ENCODE peak calls at places on chromosomes 12 and 14, in seven cellular contexts. L, M, A, I, S, N and G are unnamed samples.

GRCh38 chr14:101707285-101707842 is 54.1 kb upstream of the PPP2R5C start:
- DNase-seq in M (peak; percentile 48), I (peak; percentile 85), L (no peak), A (peak; percentile 84), N (peak; percentile 90), S (peak; percentile 93), G (no peak)

GRCh38 chr12:46549527-46550265 is 177.1 kb upstream of the SLC38A2 start:
- DNase-seq in S (no peak), N (peak; percentile 96), A (peak; percentile 90), L (no peak), M (no peak), I (no peak), G (no peak)

GRCh38 chr14:101972126-101972785 is 7.9 kb downstream of the DYNC1H1 start:
- DNase-seq in I (no peak), S (peak; percentile 96), L (peak; percentile 76), N (peak; percentile 99), M (peak; percentile 76), A (peak; percentile 100), G (peak; percentile 96)

GRCh38 chr12:56935752-56936151 is 1.5 kb upstream of the SDR9C7 start:
- DNase-seq in S (peak; percentile 31), N (no peak), M (no peak), A (no peak), L (no peak), I (no peak), G (no peak)

GRCh38 chr12:4278582-4278939 is 5.0 kb downstream of the CCND2 start:
- DNase-seq in I (peak; percentile 64), M (no peak), L (no peak), A (no peak), S (peak; percentile 92), N (peak; percentile 41), G (peak; percentile 86)

GRCh38 chr12:53327435-53328042 is 6.1 kb upstream of the AAAS start:
- DNase-seq in L (no peak), N (peak; percentile 22), I (no peak), M (no peak), S (no peak), A (peak; percentile 42), G (no peak)

GRCh38 chr12:87155616-87156015 is 873.6 kb downstream of the C12orf50 start:
- DNase-seq in S (no peak), M (no peak), L (no peak), N (peak; percentile 72), I (no peak), A (peak; percentile 72), G (no peak)

GRCh38 chr14:95045255-95045701 is 112.1 kb downstream of the DICER1 start:
- DNase-seq in I (no peak), A (no peak), M (no peak), N (no peak), L (peak; percentile 17), S (no peak), G (peak; percentile 71)

GRCh38 chr12:124792961-124793441 is 70.7 kb downstream of the SCARB1 start:
- DNase-seq in I (no peak), L (no peak), N (no peak), S (no peak), A (no peak), M (no peak), G (no peak)

GRCh38 chr14:22095845-22096510 is 422.4 kb upstream of the OR4E1 start:
- DNase-seq in M (no peak), N (peak; percentile 7), A (no peak), L (no peak), S (no peak), I (no peak), G (no peak)

GRCh38 chr14:101761881-101762529 is 496 bp downstream of the PPP2R5C start:
- DNase-seq in S (peak; percentile 91), N (no peak), I (peak; percentile 55), L (peak; percentile 54), A (peak; percentile 68), M (no peak), G (no peak)

GRCh38 chr12:76113800-76114757 is 29.6 kb upstream of the NAP1L1 start:
- DNase-seq in A (no peak), M (no peak), I (peak; percentile 51), S (peak; percentile 37), N (no peak), L (no peak), G (no peak)

GRCh38 chr12:5096241-5096880 is 52.7 kb downstream of the KCNA5 start:
- DNase-seq in M (no peak), A (peak; percentile 62), N (peak; percentile 74), I (peak; percentile 47), S (peak; percentile 55), L (no peak), G (peak; percentile 18)

GRCh38 chr12:20077618-20078017 is 290.7 kb upstream of the PDE3A start:
- DNase-seq in S (no peak), L (no peak), I (peak; percentile 61), A (no peak), N (no peak), M (no peak), G (no peak)

GRCh38 chr12:101927042-101927441 is 49.7 kb downstream of the DRAM1 start:
- DNase-seq in M (no peak), S (no peak), L (no peak), A (peak; percentile 68), N (peak; percentile 60), I (no peak), G (no peak)

GRCh38 chr14:75542585-75543091 is 20.4 kb downstream of the BATF start:
- DNase-seq in M (peak; percentile 18), L (peak; percentile 67), N (peak; percentile 33), A (peak; percentile 38), I (peak; percentile 25), S (no peak), G (no peak)

GRCh38 chr14:76784881-76785280 is 23.6 kb downstream of the VASH1 start:
- DNase-seq in M (peak; percentile 65), S (peak; percentile 92), L (peak; percentile 63), A (peak; percentile 72), N (peak; percentile 70), I (peak; percentile 93), G (no peak)

GRCh38 chr12:113241191-113242017 is 20.1 kb downstream of the TPCN1 start:
- DNase-seq in N (peak; percentile 78), L (peak; percentile 36), A (peak; percentile 94), M (peak; percentile 71), S (no peak), I (no peak), G (no peak)

GRCh38 chr14:104350463-104351185 is 212.2 kb downstream of the KIF26A start:
- DNase-seq in A (no peak), I (no peak), M (no peak), S (no peak), N (no peak), L (peak; percentile 19), G (no peak)

GRCh38 chr14:31819281-31819680 is 257.8 kb upstream of the ARHGAP5 start:
- DNase-seq in N (no peak), A (no peak), I (no peak), S (no peak), M (no peak), L (no peak), G (no peak)

GRCh38 chr14:22824711-22825359 is 4.9 kb upstream of the MRPL52 start:
- DNase-seq in I (no peak), S (no peak), N (peak; percentile 95), M (no peak), A (peak; percentile 97), L (no peak), G (no peak)

GRCh38 chr14:53412819-53413664 is 259.9 kb upstream of the DDHD1 start:
- DNase-seq in L (no peak), N (no peak), I (peak; percentile 24), A (peak; percentile 41), M (no peak), S (no peak), G (no peak)

GRCh38 chr14:19851365-19851764 is 23.6 kb upstream of the OR4K2 start:
- DNase-seq in N (no peak), S (no peak), I (no peak), M (no peak), A (peak; percentile 5), L (no peak), G (no peak)

GRCh38 chr12:46459111-46459510 is 86.5 kb upstream of the SLC38A2 start:
- DNase-seq in S (no peak), N (peak; percentile 24), A (peak; percentile 76), L (no peak), I (no peak), M (no peak), G (no peak)

GRCh38 chr14:32354716-32355115 is 25.6 kb downstream of the AKAP6 start:
- DNase-seq in N (no peak), M (no peak), L (no peak), A (no peak), I (no peak), S (peak; percentile 80), G (no peak)

GRCh38 chr12:54195736-54196347 is 7.1 kb upstream of the SMUG1 start:
- DNase-seq in L (no peak), S (no peak), A (peak; percentile 30), I (no peak), M (no peak), N (peak; percentile 65), G (no peak)

DNA sequence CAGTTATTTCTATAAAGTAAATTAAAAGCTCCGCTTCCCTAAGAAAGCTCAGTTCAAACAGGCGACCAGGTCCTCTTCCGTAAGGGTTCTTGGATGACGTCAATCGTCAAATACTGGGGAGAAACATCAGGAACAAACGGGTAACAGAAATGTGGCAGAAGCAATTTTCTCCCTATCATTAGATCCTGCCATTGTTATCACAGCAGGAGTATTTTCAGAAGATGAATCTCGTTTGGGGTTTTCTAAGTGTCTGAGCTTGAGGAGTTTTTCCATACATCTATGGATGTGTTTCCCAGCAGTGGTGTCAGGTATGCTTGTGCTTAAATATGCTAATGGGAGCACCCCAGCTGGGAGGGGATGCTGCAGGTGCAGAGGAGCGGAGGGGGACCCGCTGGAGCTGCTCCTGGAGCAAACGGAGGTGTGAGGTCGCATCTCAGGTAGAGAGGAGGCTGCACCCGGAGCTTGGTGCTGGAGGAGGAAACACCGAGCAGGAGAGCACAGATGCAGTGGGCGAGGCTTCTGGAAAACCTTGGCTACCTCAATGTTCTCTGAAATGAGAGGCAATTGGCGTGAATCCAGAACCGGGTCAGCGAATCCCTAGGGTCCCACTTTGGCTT is 795.5 kb downstream of the AACS start:
- DNase-seq in M (no peak), A (no peak), S (no peak), I (no peak), L (no peak), N (no peak), G (no peak)
- H3K9me3 ChIP-seq in M (no peaks in the 10 kb centered on the region), A (no peaks in the 10 kb centered on the region), S (no peaks in the 10 kb centered on the region), I (no peaks in the 10 kb centered on the region), L (peaks cover 25% of the 10 kb centered on the region), N (no peaks in the 10 kb centered on the region), G (no peaks in the 10 kb centered on the region)

GRCh38 chr14:99566009-99566389 is 38.0 kb downstream of the CCDC85C start:
- DNase-seq in A (no peak), L (peak; percentile 77), N (no peak), M (no peak), I (no peak), S (no peak), G (no peak)
- H3K27ac ChIP-seq in A (no peak overlapping the region), L (peak overlapping the region; percentile 79), N (no peak overlapping the region), M (no peak overlapping the region), I (no peak overlapping the region), S (peak overlapping the region; percentile 89), G (no peak overlapping the region)

GRCh38 chr14:26379951-26380350 is 217.9 kb downstream of the NOVA1 start:
- DNase-seq in I (no peak), M (no peak), S (no peak), N (no peak), A (no peak), L (no peak), G (no peak)
- H3K9me3 ChIP-seq in I (no peaks in the 10 kb centered on the region), M (no peaks in the 10 kb centered on the region), S (no peaks in the 10 kb centered on the region), N (no peaks in the 10 kb centered on the region), A (no peaks in the 10 kb centered on the region), L (no peaks in the 10 kb centered on the region), G (no peaks in the 10 kb centered on the region)

DNA sequence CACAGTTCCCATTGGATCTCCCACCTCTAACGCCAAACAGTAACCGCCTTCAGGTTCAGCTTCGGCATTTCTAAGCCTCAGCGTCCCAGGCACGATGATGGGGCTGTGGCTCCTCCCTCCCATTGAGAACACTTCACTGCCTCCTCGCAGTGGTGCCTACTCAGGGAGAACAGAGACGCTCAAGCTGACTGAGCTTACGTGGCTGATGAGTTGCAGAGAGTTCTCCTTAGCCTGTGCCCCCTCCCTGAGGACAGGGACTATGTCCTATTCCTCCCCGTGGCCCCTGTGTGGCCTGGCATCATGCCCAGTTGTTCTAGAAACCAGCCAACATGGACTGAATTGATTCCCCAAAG is 87.0 kb downstream of the ITPK1 start:
- DNase-seq in A (no peak), I (no peak), L (no peak), N (no peak), M (no peak), S (no peak), G (no peak)
- H3K27ac ChIP-seq in A (no peak overlapping the region), I (no peak overlapping the region), L (no peak overlapping the region), N (no peak overlapping the region), M (no peak overlapping the region), S (peak overlapping the region; percentile 42), G (no peak overlapping the region)